ENCODE peak calls at places on chromosomes 13 and 19, in five cellular contexts. E is cardiac muscle cell, F is non-pigmented ciliary epithelial cell, N is GM12891, J is activated T-cell treated with anti-CD3 and anti-CD28 coated beads for 1 hour. T is an unnamed sample.

GRCh38 chr19:2221250-2221831 is 14.8 kb downstream of the PLEKHJ1 start:
- DNase-seq in E (no peak), F (no peak), N (no peak), J (no peak), T (no peak)

GRCh38 chr19:47187023-47187655 is 43.9 kb downstream of the BBC3 start:
- DNase-seq in E (no peak), F (no peak), N (no peak), J (no peak), T (no peak)

GRCh38 chr19:2554856-2555255 is 78.9 kb downstream of the GADD45B start:
- DNase-seq in E (no peak), F (no peak), N (no peak), J (no peak), T (no peak)

GRCh38 chr13:114081761-114082681 is 50.4 kb downstream of the RASA3 start:
- DNase-seq in E (no peak), F (no peak), N (no peak), J (no peak), T (no peak)

GRCh38 chr19:35353635-35354034 is 4.6 kb upstream of the FFAR3 start:
- DNase-seq in E (peak), F (no peak), N (no peak), J (no peak), T (no peak)

GRCh38 chr13:26021516-26021915 is 30.3 kb downstream of the SHISA2 start:
- DNase-seq in E (no peak), F (no peak), N (no peak), J (no peak), T (no peak)

GRCh38 chr19:19399733-19400438 is 5.6 kb upstream of the GATAD2A start:
- DNase-seq in E (peak), F (no peak), N (no peak), J (no peak), T (no peak)

GRCh38 chr13:39765801-39766463 is 110.5 kb downstream of the COG6 start:
- DNase-seq in E (peak), F (no peak), N (no peak), J (no peak), T (no peak)